ENCODE peak calls at places on chromosomes 4 and X, in seven cellular contexts. A is GM13976, N is GM12865, V is MCF 10A, X is fibroblast of lung, C is foreskin fibroblast, J is activated B cell treated with CpG ODN at 0.5 μM for 24 hours. F is an unnamed sample.

GRCh38 chr4:41214158-41215146 is at the start of gene APBB2:
- DNase-seq in V (peak; percentile 97), J (peak; percentile 31), C (peak; percentile 99), A (peak; percentile 86), X (peak; percentile 97), N (peak; percentile 95), F (peak; percentile 46)

GRCh38 chrX:47579537-47579936 is 2.7 kb upstream of the TIMP1 start:
- DNase-seq in J (no peak), N (peak; percentile 52), X (peak; percentile 85), V (peak; percentile 91), C (peak; percentile 90), A (peak; percentile 68), F (peak; percentile 51)

GRCh38 chr4:145320269-145320668 is 139.9 kb upstream of the OTUD4 start:
- DNase-seq in X (no peak), V (no peak), C (peak; percentile 41), A (no peak), J (no peak), N (no peak), F (no peak)

GRCh38 chr4:149521611-149522010 is 294.0 kb downstream of the IQCM start:
- DNase-seq in N (no peak), X (peak; percentile 21), A (no peak), J (no peak), C (peak; percentile 32), V (peak; percentile 34), F (no peak)

GRCh38 chr4:9792381-9792780 is 10.9 kb downstream of the DRD5 start:
- DNase-seq in N (no peak), C (no peak), X (no peak), A (no peak), J (no peak), V (no peak), F (no peak)

GRCh38 chrX:49230500-49231232 is 2.5 kb downstream of the CACNA1F start:
- DNase-seq in A (peak; percentile 84), V (no peak), X (no peak), N (peak; percentile 72), J (peak; percentile 54), C (peak; percentile 18), F (peak; percentile 84)

GRCh38 chrX:56765816-56766553 is 36.9 kb downstream of the NBDY start:
- DNase-seq in A (peak; percentile 36), N (no peak), J (no peak), C (no peak), X (no peak), V (no peak), F (peak; percentile 4)

GRCh38 chr4:185035284-185035683 is 17.0 kb downstream of the HELT start:
- DNase-seq in N (no peak), C (no peak), X (no peak), V (no peak), J (no peak), A (no peak), F (no peak)

GRCh38 chrX:54639346-54640102 is 109.5 kb downstream of the GNL3L start:
- DNase-seq in C (peak; percentile 97), N (peak; percentile 96), A (peak; percentile 80), X (peak; percentile 98), V (peak; percentile 94), J (peak; percentile 76), F (peak; percentile 98)

GRCh38 chrX:33188286-33188685 is 23.1 kb downstream of the DMD start:
- DNase-seq in J (no peak), C (no peak), N (no peak), V (no peak), X (no peak), A (no peak), F (no peak)

GRCh38 chr4:150234246-150234645 is 156.0 kb downstream of the DCLK2 start:
- DNase-seq in A (no peak), X (peak; percentile 43), V (no peak), N (no peak), C (peak; percentile 41), J (no peak), F (no peak)

GRCh38 chr4:154958621-154959358 is 177.7 kb downstream of the RBM46 start:
- DNase-seq in J (no peak), A (no peak), V (peak; percentile 39), C (peak; percentile 2), X (peak; percentile 27), N (no peak), F (no peak)

GRCh38 chr4:34766935-34767859 is 1477.1 kb downstream of the ARAP2 start:
- DNase-seq in X (no peak), N (no peak), V (no peak), C (peak; percentile 2), A (no peak), J (no peak), F (no peak)

GRCh38 chr4:174461438-174462106 is 60.7 kb downstream of the HPGD start:
- DNase-seq in C (peak; percentile 11), V (peak; percentile 26), X (peak; percentile 11), A (no peak), N (no peak), J (no peak), F (no peak)

GRCh38 chr4:1578968-1579833 is 104.9 kb downstream of the FAM53A start:
- DNase-seq in V (peak; percentile 68), J (peak; percentile 82), A (peak; percentile 86), C (peak; percentile 94), N (peak; percentile 28), X (peak; percentile 67), F (peak; percentile 87)

DNA sequence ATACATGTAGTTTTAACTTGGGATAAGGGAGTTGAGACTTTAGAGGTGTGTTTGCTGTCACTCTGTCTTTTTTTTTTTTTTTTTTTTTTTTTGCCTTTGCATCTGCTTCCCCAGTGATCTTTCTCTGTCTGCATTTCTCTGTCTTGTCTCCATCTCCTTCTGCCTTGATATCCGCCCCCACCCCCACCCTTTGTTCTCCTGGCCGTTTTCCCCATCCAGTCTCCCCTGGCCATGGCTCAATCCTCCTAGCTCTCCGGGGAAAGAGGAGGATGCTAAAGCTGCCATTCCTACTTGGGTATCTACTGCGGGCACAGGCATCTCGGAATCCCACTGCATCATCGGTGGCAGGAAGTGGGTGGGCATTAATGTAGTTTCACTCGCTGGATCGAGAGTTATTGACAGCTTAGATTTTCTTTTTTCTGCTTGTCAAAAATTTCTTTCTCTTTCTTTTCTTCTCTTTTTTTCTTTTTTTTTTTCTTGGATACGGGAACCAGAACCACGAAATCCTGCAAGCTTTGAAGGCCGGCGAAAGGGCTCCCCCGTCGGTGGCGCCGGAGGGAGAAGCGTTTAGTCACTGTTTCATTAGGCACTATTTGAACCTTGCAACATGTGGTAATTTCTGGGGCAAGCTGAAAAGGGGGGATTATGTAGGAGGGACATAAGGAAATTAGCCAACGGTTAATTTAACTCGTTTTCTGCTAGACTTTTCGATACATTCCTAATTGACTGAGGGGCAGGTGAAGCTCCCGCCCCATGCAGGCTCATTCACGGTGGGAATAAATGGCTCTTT is 8.2 kb downstream of the GSX2 start:
- DNase-seq in N (no peak), J (no peak), V (no peak), A (no peak), C (peak; percentile 44), X (no peak), F (no peak)
- TF ChIP-seq CTCF in N (no peak), J (no peak), V (no peak), A (no peak), C (no peak), X (peak; percentile 25), F (no peak)

GRCh38 chr4:7542781-7543180 is 108.1 kb upstream of the PSAPL1 start:
- DNase-seq in V (no peak), J (no peak), A (no peak), X (no peak), N (no peak), C (no peak), F (no peak)
- TF ChIP-seq CTCF in V (no peak), J (no peak), A (no peak), X (no peak), N (no peak), C (no peak), F (no peak)

DNA sequence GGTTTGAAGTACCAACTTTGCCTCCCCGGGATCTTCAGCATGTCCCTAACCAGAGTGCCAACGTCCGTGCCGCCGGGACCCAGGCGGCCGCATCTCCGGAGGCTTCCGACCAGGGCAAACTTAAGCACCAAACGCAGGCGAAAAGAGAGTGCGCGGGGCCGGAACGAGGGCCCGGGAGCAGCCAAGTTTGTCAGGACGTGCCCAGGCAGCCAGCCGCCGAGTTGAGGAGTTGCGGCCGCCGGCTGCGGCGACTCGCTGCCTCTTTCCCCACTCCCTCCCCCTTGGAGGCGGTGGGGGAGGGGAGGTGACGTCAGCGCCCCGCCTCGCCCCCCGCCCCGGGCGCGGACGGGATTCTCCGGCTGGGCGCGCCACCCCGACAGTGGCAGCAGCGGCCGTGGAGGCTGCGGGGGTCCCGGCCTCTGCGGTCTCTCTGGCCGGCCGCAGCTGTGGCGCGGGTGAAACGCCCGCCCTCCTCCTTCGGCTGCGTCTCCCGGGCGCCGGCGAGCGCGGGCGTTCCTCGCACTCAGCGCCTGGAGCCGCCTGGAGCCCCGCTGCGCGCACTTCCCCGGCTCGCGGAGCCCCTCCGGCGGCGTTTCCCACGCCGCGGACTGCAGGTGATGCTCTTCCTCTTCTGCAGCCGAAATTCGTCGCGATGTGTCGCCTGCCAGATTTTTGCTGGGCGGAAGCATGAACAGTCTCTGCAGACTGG is 2.9 kb upstream of the FAT1 start:
- DNase-seq in V (peak; percentile 78), J (no peak), A (no peak), X (peak; percentile 79), C (peak; percentile 84), N (no peak), F (peak; percentile 7)
- TF ChIP-seq CTCF in V (no peak), J (no peak), A (no peak), X (no peak), C (no peak), N (no peak), F (no peak)

DNA sequence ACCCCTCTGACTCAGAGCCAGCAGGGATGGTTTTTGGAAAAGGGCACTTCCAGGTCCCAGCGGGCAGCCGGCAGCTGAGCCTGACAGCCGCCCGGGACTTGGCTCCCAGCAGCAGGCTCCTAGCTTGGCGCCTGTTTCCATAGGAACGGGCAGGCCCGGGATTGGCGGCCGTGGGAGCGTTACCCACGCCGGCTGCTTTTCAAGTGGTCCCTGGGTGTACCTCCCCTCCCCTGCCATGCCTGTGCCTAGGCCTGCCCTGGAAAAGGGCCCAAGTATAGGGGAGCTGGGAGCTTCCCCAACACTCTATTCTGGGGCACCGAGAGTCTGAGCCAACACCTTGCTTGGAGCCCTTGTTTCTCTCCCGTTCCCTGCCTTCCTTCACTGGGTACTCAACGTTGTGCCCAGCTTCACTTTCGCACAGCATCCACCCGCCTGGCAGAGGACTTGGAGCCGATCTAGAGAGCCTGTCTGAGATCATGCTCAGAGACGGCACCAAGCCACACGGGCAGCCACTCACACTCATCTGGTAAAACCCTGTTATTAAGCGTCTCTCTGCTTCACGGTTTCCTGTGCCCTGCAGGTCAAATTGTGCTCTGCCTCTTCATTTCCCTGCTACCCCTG is 521.6 kb downstream of the BCOR start:
- DNase-seq in X (no peak), C (no peak), A (no peak), N (no peak), V (no peak), J (no peak), F (no peak)
- TF ChIP-seq CTCF in X (no peak), C (no peak), A (no peak), N (no peak), V (no peak), J (no peak), F (no peak)